ENCODE peak calls at places on chromosome 20, in nine cellular contexts. C, N, D, V, H, K, L, S and B are unnamed samples.

GRCh38 chr20:45301824-45302251 is 4.8 kb upstream of the RBPJL start:
- DNase-seq in S (no peak), N (no peak), H (no peak), L (no peak), V (no peak), K (no peak), C (no peak), D (no peak), B (no peak)

GRCh38 chr20:53712212-53712977 is 118.8 kb upstream of the ZNF217 start:
- DNase-seq in H (no peak), N (peak), D (no peak), S (no peak), K (no peak), L (no peak), V (no peak), C (no peak), B (no peak)

GRCh38 chr20:25042531-25043498 is 15.1 kb downstream of the ACSS1 start:
- DNase-seq in S (no peak), D (peak), C (no peak), L (no peak), N (peak), V (no peak), H (no peak), K (peak), B (peak)

GRCh38 chr20:62025394-62025793 is 40.3 kb downstream of the TAF4 start:
- DNase-seq in L (no peak), S (no peak), C (no peak), N (peak), H (no peak), V (no peak), K (peak), D (peak), B (no peak)

GRCh38 chr20:62359491-62360121 is 7.5 kb downstream of the LAMA5 start:
- DNase-seq in D (no peak), H (peak), L (peak), K (peak), N (peak), V (no peak), C (no peak), S (peak), B (no peak)

GRCh38 chr20:17626217-17627007 is 55.6 kb downstream of the RRBP1 start:
- DNase-seq in N (peak), K (peak), S (no peak), H (no peak), V (no peak), C (no peak), L (no peak), D (no peak), B (no peak)

GRCh38 chr20:43904195-43904594 is 10.5 kb upstream of the TOX2 start:
- DNase-seq in C (no peak), H (no peak), S (no peak), V (no peak), K (no peak), D (no peak), N (no peak), L (no peak), B (peak)

GRCh38 chr20:20226554-20226953 is 141.3 kb upstream of the INSM1 start:
- DNase-seq in V (no peak), K (no peak), N (no peak), S (no peak), D (no peak), H (no peak), C (no peak), L (no peak), B (no peak)

GRCh38 chr20:40805592-40805991 is 116.6 kb upstream of the MAFB start:
- DNase-seq in H (no peak), N (no peak), L (no peak), C (no peak), K (no peak), V (no peak), D (no peak), S (no peak), B (no peak)

GRCh38 chr20:17381701-17382100 is 149.5 kb downstream of the BFSP1 start:
- DNase-seq in K (no peak), H (no peak), S (no peak), V (no peak), L (no peak), C (no peak), N (no peak), D (no peak), B (no peak)

GRCh38 chr20:60271597-60271996 is 313.4 kb downstream of the CDH26 start:
- DNase-seq in S (no peak), K (no peak), C (no peak), V (peak), L (no peak), D (no peak), N (no peak), H (peak), B (no peak)

GRCh38 chr20:61780066-61780465 is 285.6 kb downstream of the TAF4 start:
- DNase-seq in L (no peak), C (no peak), V (no peak), D (no peak), S (no peak), H (no peak), N (peak), K (no peak), B (peak)

GRCh38 chr20:47349365-47350180 is 6.9 kb downstream of the ZMYND8 start:
- DNase-seq in V (peak), H (no peak), C (no peak), K (no peak), L (no peak), D (no peak), N (no peak), S (no peak), B (no peak)

GRCh38 chr20:841568-842546 is 8.3 kb downstream of the FAM110A start:
- DNase-seq in L (no peak), D (no peak), S (no peak), C (peak), H (no peak), N (no peak), V (no peak), K (no peak), B (no peak)

GRCh38 chr20:11718474-11719094 is 199.1 kb upstream of the BTBD3 start:
- DNase-seq in S (no peak), L (no peak), H (no peak), V (no peak), D (no peak), C (no peak), N (no peak), K (no peak), B (no peak)

GRCh38 chr20:1503564-1504227 is 12.5 kb upstream of the SIRPB2 start:
- DNase-seq in K (peak), H (peak), D (peak), S (no peak), C (peak), V (peak), N (peak), L (peak), B (peak)

GRCh38 chr20:18032977-18033892 is 24.5 kb downstream of the OVOL2 start:
- DNase-seq in N (peak), H (no peak), V (peak), L (no peak), K (no peak), C (no peak), D (no peak), S (no peak), B (no peak)

GRCh38 chr20:62776692-62777527 is 19.4 kb upstream of the MRGBP start:
- DNase-seq in D (peak), S (no peak), K (no peak), N (no peak), V (peak), L (no peak), C (no peak), H (peak), B (peak)

GRCh38 chr20:33790571-33790970 is 20.6 kb upstream of the CHMP4B start:
- DNase-seq in N (no peak), K (no peak), D (no peak), V (no peak), C (peak), H (no peak), L (no peak), S (no peak), B (peak)

GRCh38 chr20:32510601-32511357 is 74.4 kb downstream of the NOL4L start:
- DNase-seq in H (no peak), D (no peak), C (no peak), L (no peak), V (no peak), K (no peak), S (no peak), N (peak), B (no peak)

GRCh38 chr20:61668771-61669503 is 396.7 kb downstream of the TAF4 start:
- DNase-seq in V (no peak), K (no peak), C (no peak), D (no peak), N (peak), S (no peak), H (no peak), L (no peak), B (no peak)

GRCh38 chr20:25022680-25023079 is 30.1 kb upstream of the APMAP start:
- DNase-seq in D (no peak), S (no peak), K (no peak), H (no peak), C (peak), L (no peak), N (no peak), V (no peak), B (peak)

GRCh38 chr20:32975698-32976674 is 28.2 kb downstream of the SUN5 start:
- DNase-seq in S (no peak), V (no peak), K (peak), C (no peak), N (no peak), D (no peak), H (no peak), L (no peak), B (no peak)

GRCh38 chr20:1533059-1533458 is 24.4 kb downstream of the SIRPD start:
- DNase-seq in C (no peak), K (no peak), N (no peak), V (no peak), L (no peak), H (peak), S (no peak), D (peak), B (no peak)

GRCh38 chr20:14470231-14470894 is 133.0 kb upstream of the FLRT3 start:
- DNase-seq in H (peak), D (no peak), L (no peak), N (peak), S (no peak), K (no peak), V (no peak), C (no peak), B (peak)

GRCh38 chr20:50921055-50921454 is 10.2 kb downstream of the ADNP start:
- DNase-seq in L (no peak), C (no peak), S (no peak), H (peak), V (no peak), K (no peak), D (no peak), N (no peak), B (no peak)

GRCh38 chr20:6006603-6006949 is 47.3 kb downstream of the LRRN4 start:
- DNase-seq in V (no peak), S (no peak), H (no peak), N (no peak), D (no peak), K (no peak), C (no peak), L (no peak), B (no peak)

GRCh38 chr20:61724376-61724775 is 341.3 kb downstream of the TAF4 start:
- DNase-seq in S (no peak), L (no peak), V (no peak), D (peak), N (no peak), K (peak), H (peak), C (no peak), B (no peak)

DNA sequence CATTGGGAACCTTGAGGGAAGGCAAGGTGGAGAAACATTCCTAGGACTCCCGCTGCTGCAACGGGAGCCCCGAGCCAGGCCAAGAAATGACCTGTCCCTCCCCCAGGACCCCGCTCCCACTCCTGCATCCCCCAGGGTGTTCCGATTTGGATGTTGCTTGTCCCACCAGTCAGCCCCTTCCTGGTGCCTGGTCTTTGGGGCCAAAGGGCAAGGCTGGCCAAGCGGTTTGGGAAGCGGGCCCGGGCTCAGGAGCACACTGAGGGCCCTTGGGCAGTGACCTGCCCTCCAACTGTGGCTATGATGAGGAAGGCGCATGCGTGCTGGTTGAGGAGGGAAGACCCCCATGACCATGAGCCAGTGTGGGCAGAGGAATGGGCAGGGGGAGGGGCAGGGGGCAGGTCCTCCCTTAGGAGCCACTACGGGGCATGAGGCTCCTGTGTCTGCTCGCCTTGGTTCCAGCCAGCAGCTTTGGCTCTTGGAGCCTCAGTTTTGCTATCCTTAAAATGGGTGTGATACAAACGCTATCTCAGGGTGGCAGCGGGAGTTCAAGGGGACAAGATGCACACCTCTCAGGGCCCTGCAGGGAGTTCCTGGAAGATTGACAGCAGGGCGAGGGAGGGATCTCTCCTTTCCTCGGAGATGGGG is 50.4 kb downstream of the RBM38 start:
- DNase-seq in L (no peak), V (no peak), H (no peak), D (no peak), S (peak), C (no peak), K (no peak), N (peak), B (no peak)
- TF ChIP-seq POLR2A in L (no peak), V (no peak), H (no peak), D (no peak), S (no peak), C (no peak), K (no peak), N (no peak), B (no peak)

GRCh38 chr20:57905448-57905847 is 195.6 kb upstream of the PMEPA1 start:
- DNase-seq in K (no peak), S (no peak), D (no peak), C (no peak), N (no peak), L (no peak), H (no peak), V (no peak), B (no peak)
- H3K4me3 ChIP-seq in K (no peak), S (no peak), D (no peak), C (no peak), N (no peak), L (no peak), H (no peak), V (no peak), B (no peak)

DNA sequence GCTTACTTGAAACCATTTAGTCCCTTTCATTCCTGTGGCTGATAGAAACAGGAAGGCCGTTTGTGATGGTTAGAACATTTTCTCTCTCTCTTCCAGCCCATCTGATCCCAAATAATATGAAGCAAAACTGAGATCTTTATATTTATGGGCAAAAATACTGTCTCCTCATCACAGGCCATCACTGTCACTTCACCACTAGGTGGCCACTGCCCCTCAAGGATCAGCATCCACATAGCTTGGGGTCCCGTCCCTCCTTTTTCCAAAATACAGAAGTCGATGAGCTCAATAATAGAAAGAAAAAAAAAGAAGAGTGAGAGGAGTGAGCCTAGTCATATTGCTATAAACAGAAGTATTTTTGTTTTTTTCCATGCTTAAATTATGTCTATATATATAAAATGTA is 46.4 kb upstream of the LAMP5 start:
- DNase-seq in K (no peak), N (no peak), V (no peak), C (no peak), H (peak), L (no peak), D (peak), S (no peak), B (no peak)
- TF ChIP-seq CTCF in K (peak), N (peak), V (peak), C (no peak), H (peak), L (no peak), D (peak), S (no peak), B (no peak)

GRCh38 chr20:10434832-10435812 is at the start of gene SLX4IP:
- DNase-seq in C (peak), D (peak), L (peak), V (peak), H (peak), K (peak), N (peak), S (peak), B (peak)
- TF ChIP-seq POLR2A in C (no peak), D (peak), L (no peak), V (no peak), H (peak), K (peak), N (peak), S (no peak), B (no peak)